ENCODE peak calls at places on chromosomes 6 and 20, in five cellular contexts. One of them, this sample, is unnamed.

GRCh38 chr6:161748535-161749386 is 474.9 kb upstream of the AGPAT4 start:
- DNase-seq in endothelial cell of umbilical vein: peak; percentile 5
- DNase-seq in ovary: no peak
- DNase-seq in uterus: no peak
- DNase-seq in breast epithelium: no peak
- DNase-seq in this sample: no peak

GRCh38 chr20:11676618-11677289 is 240.9 kb upstream of the BTBD3 start:
- DNase-seq in endothelial cell of umbilical vein: peak; percentile 51
- DNase-seq in uterus: no peak
- DNase-seq in breast epithelium: no peak
- DNase-seq in ovary: no peak
- DNase-seq in this sample: no peak

GRCh38 chr6:2635911-2636310 is 114.8 kb downstream of the MYLK4 start:
- DNase-seq in ovary: no peak
- DNase-seq in breast epithelium: no peak
- DNase-seq in uterus: no peak
- DNase-seq in endothelial cell of umbilical vein: no peak
- DNase-seq in this sample: no peak

GRCh38 chr6:143270026-143270425 is 180.5 kb downstream of the ADAT2 start:
- DNase-seq in ovary: no peak
- DNase-seq in endothelial cell of umbilical vein: no peak
- DNase-seq in uterus: no peak
- DNase-seq in breast epithelium: no peak
- DNase-seq in this sample: no peak

GRCh38 chr6:30556714-30556963 is 350 bp upstream of the GNL1 start:
- DNase-seq in ovary: no peak
- DNase-seq in endothelial cell of umbilical vein: no peak
- DNase-seq in uterus: peak; percentile 93
- DNase-seq in breast epithelium: no peak
- DNase-seq in this sample: no peak

GRCh38 chr6:105227292-105227628 is 47.4 kb upstream of the POPDC3 start:
- DNase-seq in uterus: no peak
- DNase-seq in breast epithelium: no peak
- DNase-seq in ovary: no peak
- DNase-seq in endothelial cell of umbilical vein: no peak
- DNase-seq in this sample: no peak

GRCh38 chr6:105402090-105402980 is 547 bp downstream of the PREP start:
- DNase-seq in ovary: peak; percentile 35
- DNase-seq in endothelial cell of umbilical vein: peak; percentile 52
- DNase-seq in breast epithelium: peak; percentile 24
- DNase-seq in uterus: no peak
- DNase-seq in this sample: peak; percentile 19

GRCh38 chr6:77415706-77416105 is 47.6 kb downstream of the HTR1B start:
- DNase-seq in ovary: no peak
- DNase-seq in endothelial cell of umbilical vein: no peak
- DNase-seq in breast epithelium: no peak
- DNase-seq in uterus: no peak
- DNase-seq in this sample: no peak

GRCh38 chr6:167828325-167828956 is 1.7 kb downstream of the AFDN start:
- DNase-seq in endothelial cell of umbilical vein: peak; percentile 39
- DNase-seq in ovary: no peak
- DNase-seq in breast epithelium: no peak
- DNase-seq in uterus: no peak
- DNase-seq in this sample: no peak

GRCh38 chr20:48767269-48767960 is 60.4 kb downstream of the PREX1 start:
- DNase-seq in uterus: no peak
- DNase-seq in breast epithelium: no peak
- DNase-seq in ovary: no peak
- DNase-seq in endothelial cell of umbilical vein: no peak
- DNase-seq in this sample: no peak

GRCh38 chr6:111541720-111542065 is 58.7 kb upstream of the REV3L start:
- DNase-seq in endothelial cell of umbilical vein: no peak
- DNase-seq in ovary: no peak
- DNase-seq in uterus: no peak
- DNase-seq in breast epithelium: no peak
- DNase-seq in this sample: no peak

GRCh38 chr6:44926556-44926955 is 401.6 kb upstream of the RUNX2 start:
- DNase-seq in endothelial cell of umbilical vein: no peak
- DNase-seq in breast epithelium: no peak
- DNase-seq in ovary: no peak
- DNase-seq in uterus: no peak
- DNase-seq in this sample: no peak
- TF ChIP-seq CTCF in endothelial cell of umbilical vein: no peak
- TF ChIP-seq CTCF in breast epithelium: no peak
- TF ChIP-seq CTCF in ovary: no peak
- TF ChIP-seq CTCF in uterus: no peak
- TF ChIP-seq CTCF in this sample: no peak

GRCh38 chr20:58888521-58889333 is 36.2 kb downstream of the GNAS start:
- DNase-seq in endothelial cell of umbilical vein: peak; percentile 50
- DNase-seq in uterus: peak; percentile 83
- DNase-seq in ovary: peak; percentile 88
- DNase-seq in breast epithelium: peak; percentile 78
- DNase-seq in this sample: peak; percentile 96
- TF ChIP-seq POLR2A in endothelial cell of umbilical vein: peak; percentile 91
- TF ChIP-seq POLR2A in uterus: peak; percentile 96
- TF ChIP-seq POLR2A in ovary: peak; percentile 93
- TF ChIP-seq POLR2A in breast epithelium: peak; percentile 21
- TF ChIP-seq POLR2A in this sample: peak; percentile 70

GRCh38 chr6:37634238-37634826 is 63.4 kb downstream of the MDGA1 start:
- DNase-seq in endothelial cell of umbilical vein: no peak
- DNase-seq in ovary: no peak
- DNase-seq in uterus: no peak
- DNase-seq in breast epithelium: no peak
- DNase-seq in this sample: no peak

GRCh38 chr6:37633581-37634237 is 64.0 kb downstream of the MDGA1 start:
- DNase-seq in ovary: no peak
- DNase-seq in breast epithelium: no peak
- DNase-seq in endothelial cell of umbilical vein: no peak
- DNase-seq in uterus: no peak
- DNase-seq in this sample: no peak

GRCh38 chr6:37636801-37637561 is 60.7 kb downstream of the MDGA1 start:
- DNase-seq in breast epithelium: no peak
- DNase-seq in endothelial cell of umbilical vein: no peak
- DNase-seq in uterus: no peak
- DNase-seq in ovary: no peak
- DNase-seq in this sample: no peak

GRCh38 chr6:37636112-37636511 is 61.6 kb downstream of the MDGA1 start:
- DNase-seq in breast epithelium: no peak
- DNase-seq in endothelial cell of umbilical vein: no peak
- DNase-seq in uterus: no peak
- DNase-seq in ovary: no peak
- DNase-seq in this sample: no peak

DNA sequence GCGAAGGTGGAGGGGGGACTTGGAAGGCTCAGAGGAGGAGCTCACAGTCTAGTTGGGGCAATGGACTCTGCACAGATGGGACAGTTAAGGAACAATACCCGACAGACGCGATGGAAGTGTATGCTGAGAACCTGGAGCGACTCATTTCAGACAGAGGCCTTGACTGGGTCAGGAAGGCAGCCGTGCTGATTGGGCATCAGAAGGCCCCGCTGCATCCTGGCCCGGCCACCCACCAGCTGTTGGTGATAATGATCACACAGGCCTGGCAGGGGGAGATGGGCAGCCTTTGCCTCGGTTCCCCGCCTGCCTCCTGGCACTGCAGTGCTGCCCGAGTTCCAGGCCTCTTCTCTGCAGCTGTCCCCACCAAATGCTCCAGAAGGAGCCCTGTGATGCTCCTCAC is 62.4 kb downstream of the MDGA1 start:
- DNase-seq in ovary: no peak
- DNase-seq in uterus: no peak
- DNase-seq in endothelial cell of umbilical vein: no peak
- DNase-seq in breast epithelium: no peak
- DNase-seq in this sample: no peak
- H3K4me3 ChIP-seq in ovary: no peak overlapping the region
- H3K4me3 ChIP-seq in uterus: no peak overlapping the region
- H3K4me3 ChIP-seq in endothelial cell of umbilical vein: no peak overlapping the region
- H3K4me3 ChIP-seq in breast epithelium: no peak overlapping the region
- H3K4me3 ChIP-seq in this sample: no peak overlapping the region

GRCh38 chr6:131164506-131164905 is 29.2 kb downstream of the AKAP7 start:
- DNase-seq in breast epithelium: no peak
- DNase-seq in endothelial cell of umbilical vein: no peak
- DNase-seq in uterus: no peak
- DNase-seq in ovary: no peak
- DNase-seq in this sample: no peak

GRCh38 chr6:131169613-131170012 is 34.3 kb downstream of the AKAP7 start:
- DNase-seq in breast epithelium: no peak
- DNase-seq in uterus: no peak
- DNase-seq in ovary: no peak
- DNase-seq in endothelial cell of umbilical vein: no peak
- DNase-seq in this sample: no peak

GRCh38 chr6:131172237-131172636 is 37.0 kb downstream of the AKAP7 start:
- DNase-seq in ovary: no peak
- DNase-seq in endothelial cell of umbilical vein: no peak
- DNase-seq in uterus: no peak
- DNase-seq in breast epithelium: no peak
- DNase-seq in this sample: no peak

GRCh38 chr6:131163886-131164285 is 28.6 kb downstream of the AKAP7 start:
- DNase-seq in uterus: no peak
- DNase-seq in endothelial cell of umbilical vein: no peak
- DNase-seq in breast epithelium: no peak
- DNase-seq in ovary: no peak
- DNase-seq in this sample: no peak

DNA sequence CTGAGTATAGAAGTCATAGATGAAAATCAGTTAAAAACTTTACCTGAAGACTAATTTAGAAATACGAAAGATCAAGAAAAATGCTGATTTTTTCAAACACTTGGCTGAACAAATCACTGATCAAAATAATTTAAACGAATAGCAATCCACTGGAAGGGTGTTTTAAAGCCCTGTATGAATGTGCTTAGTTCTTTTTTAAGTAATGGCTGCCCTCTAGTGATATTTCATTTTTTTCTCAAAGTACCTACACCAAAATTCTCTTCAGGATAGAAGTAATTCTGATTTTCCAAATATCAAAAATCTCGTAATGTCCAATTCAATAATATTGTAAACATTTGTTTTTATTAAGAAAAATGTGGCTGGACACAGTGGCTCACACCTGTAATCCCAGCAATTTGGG is 32.5 kb downstream of the AKAP7 start:
- DNase-seq in ovary: no peak
- DNase-seq in breast epithelium: no peak
- DNase-seq in uterus: no peak
- DNase-seq in endothelial cell of umbilical vein: no peak
- DNase-seq in this sample: no peak
- TF ChIP-seq CTCF in ovary: peak; percentile 12
- TF ChIP-seq CTCF in breast epithelium: no peak
- TF ChIP-seq CTCF in uterus: no peak
- TF ChIP-seq CTCF in endothelial cell of umbilical vein: no peak
- TF ChIP-seq CTCF in this sample: no peak